ENCODE peak calls at places on chromosomes 4 and X, in four cellular contexts. One of them, this sample, is unnamed. For H3K4me1, the result is how much of the 10 kb centered on the place peaks cover.

GRCh38 chr4:56907489-56908205 is at the start of gene REST:
- DNase-seq in ovary: peak
- DNase-seq in IMR-90: peak
- DNase-seq in HCT116: no peak
- DNase-seq in this sample: peak

GRCh38 chr4:67204441-67204840 is 340.9 kb downstream of the CENPC start:
- DNase-seq in IMR-90: no peak
- DNase-seq in HCT116: no peak
- DNase-seq in ovary: no peak
- DNase-seq in this sample: no peak

GRCh38 chr4:74118600-74119351 is 19.8 kb upstream of the CXCL2 start:
- DNase-seq in IMR-90: no peak
- DNase-seq in ovary: no peak
- DNase-seq in HCT116: no peak
- DNase-seq in this sample: no peak

GRCh38 chrX:791479-792034 is 161.0 kb downstream of the SHOX start:
- DNase-seq in IMR-90: no peak
- DNase-seq in HCT116: no peak
- DNase-seq in ovary: no peak
- DNase-seq in this sample: no peak

GRCh38 chrX:29666361-29666760 is 549.0 kb upstream of the MAGEB2 start:
- DNase-seq in ovary: no peak
- DNase-seq in IMR-90: peak
- DNase-seq in HCT116: no peak
- DNase-seq in this sample: no peak

GRCh38 chr4:15711762-15712161 is 8.9 kb downstream of the BST1 start:
- DNase-seq in IMR-90: no peak
- DNase-seq in ovary: no peak
- DNase-seq in HCT116: no peak
- DNase-seq in this sample: no peak

GRCh38 chr4:52990706-52991105 is 128.6 kb downstream of the RASL11B start:
- DNase-seq in IMR-90: no peak
- DNase-seq in ovary: no peak
- DNase-seq in HCT116: no peak
- DNase-seq in this sample: no peak

GRCh38 chr4:85557016-85557901 is 82.3 kb downstream of the ARHGAP24 start:
- DNase-seq in ovary: no peak
- DNase-seq in HCT116: no peak
- DNase-seq in IMR-90: no peak
- DNase-seq in this sample: no peak

GRCh38 chr4:19130836-19131235 is 1109.3 kb upstream of the LCORL start:
- DNase-seq in HCT116: no peak
- DNase-seq in ovary: no peak
- DNase-seq in IMR-90: peak
- DNase-seq in this sample: no peak

GRCh38 chr4:4864940-4865704 is 5.7 kb downstream of the MSX1 start:
- DNase-seq in HCT116: no peak
- DNase-seq in IMR-90: no peak
- DNase-seq in ovary: no peak
- DNase-seq in this sample: no peak

GRCh38 chr4:152309418-152309817 is 226.5 kb downstream of the FBXW7 start:
- DNase-seq in ovary: no peak
- DNase-seq in HCT116: no peak
- DNase-seq in IMR-90: no peak
- DNase-seq in this sample: no peak

GRCh38 chr4:87949961-87950360 is 25.6 kb upstream of the SPP1 start:
- DNase-seq in ovary: no peak
- DNase-seq in HCT116: no peak
- DNase-seq in IMR-90: peak
- DNase-seq in this sample: no peak

GRCh38 chr4:15457401-15458201 is 12.1 kb upstream of the CC2D2A start:
- DNase-seq in HCT116: no peak
- DNase-seq in IMR-90: peak
- DNase-seq in ovary: no peak
- DNase-seq in this sample: no peak

GRCh38 chr4:6573986-6574746 is 823 bp upstream of the MAN2B2 start:
- DNase-seq in IMR-90: no peak
- DNase-seq in ovary: no peak
- DNase-seq in HCT116: no peak
- DNase-seq in this sample: no peak

GRCh38 chr4:6573551-6573950 is 1.4 kb upstream of the MAN2B2 start:
- DNase-seq in HCT116: no peak
- DNase-seq in IMR-90: no peak
- DNase-seq in ovary: no peak
- DNase-seq in this sample: no peak

GRCh38 chr4:6576512-6576911 is 1.5 kb downstream of the MAN2B2 start:
- DNase-seq in ovary: peak
- DNase-seq in IMR-90: no peak
- DNase-seq in HCT116: no peak
- DNase-seq in this sample: no peak

GRCh38 chr4:6575503-6576240 is 683 bp downstream of the MAN2B2 start:
- DNase-seq in IMR-90: no peak
- DNase-seq in HCT116: no peak
- DNase-seq in ovary: no peak
- DNase-seq in this sample: no peak

GRCh38 chr4:6574747-6575502 is at the start of gene MAN2B2:
- DNase-seq in ovary: peak
- DNase-seq in HCT116: peak
- DNase-seq in IMR-90: peak
- DNase-seq in this sample: peak
- TF ChIP-seq POLR2A in ovary: peak
- TF ChIP-seq POLR2A in HCT116: no peak
- TF ChIP-seq POLR2A in IMR-90: peak
- TF ChIP-seq POLR2A in this sample: peak

GRCh38 chrX:46573896-46574336 is 351 bp downstream of the CHST7 start:
- DNase-seq in ovary: peak
- DNase-seq in HCT116: no peak
- DNase-seq in IMR-90: peak
- DNase-seq in this sample: peak
- H3K4me3 ChIP-seq in ovary: peak
- H3K4me3 ChIP-seq in HCT116: peak
- H3K4me3 ChIP-seq in IMR-90: peak
- H3K4me3 ChIP-seq in this sample: peak

GRCh38 chrX:15786930-15787329 is 3.4 kb upstream of the ZRSR2 start:
- DNase-seq in IMR-90: no peak
- DNase-seq in ovary: no peak
- DNase-seq in HCT116: no peak
- DNase-seq in this sample: no peak
- H3K4me1 ChIP-seq in IMR-90: under half
- H3K4me1 ChIP-seq in ovary: under half
- H3K4me1 ChIP-seq in HCT116: under half
- H3K4me1 ChIP-seq in this sample: under half

DNA sequence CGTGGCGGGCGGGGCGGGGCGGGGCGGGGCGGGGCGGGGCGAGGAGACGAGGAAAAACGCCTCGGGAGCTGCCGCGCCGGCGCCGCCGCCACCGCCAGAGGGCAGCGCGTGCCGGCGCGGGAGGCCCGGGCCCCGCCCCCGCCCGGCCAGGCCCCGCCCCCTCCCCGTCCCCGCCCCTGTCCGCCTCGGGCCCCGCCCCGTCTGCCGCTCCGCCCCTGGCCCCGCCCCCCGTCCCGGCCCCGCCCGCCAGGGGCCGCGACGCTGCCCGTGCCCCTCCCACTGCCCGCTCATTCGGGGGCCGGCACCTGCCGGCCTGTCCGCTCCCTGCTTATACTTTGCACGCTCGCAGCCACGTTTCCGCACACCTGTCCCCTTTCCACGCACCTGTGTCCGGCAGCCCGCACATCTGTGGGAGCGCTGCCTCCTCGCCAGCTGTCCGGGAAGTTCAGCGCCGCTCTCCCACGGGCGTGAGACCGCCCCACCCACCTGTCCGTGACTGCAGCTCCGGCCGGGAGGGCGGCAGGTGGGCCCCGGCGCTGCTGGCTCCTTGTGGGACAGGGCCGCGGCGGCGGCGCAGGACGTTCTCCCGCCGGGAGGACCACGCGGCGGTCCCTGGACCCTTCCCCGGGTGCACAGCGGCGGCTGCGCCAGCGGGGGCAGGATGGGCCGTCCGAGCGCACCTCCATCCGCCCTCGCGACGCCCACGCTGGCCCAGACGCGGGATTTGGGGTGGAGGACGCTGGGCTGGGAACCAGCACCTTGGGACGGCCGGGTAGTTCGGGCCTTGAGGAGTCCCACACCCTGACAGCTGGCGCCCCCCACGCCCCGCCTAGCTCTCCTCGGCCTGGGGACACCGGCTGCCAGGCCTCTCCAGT is 1.5 kb upstream of the FGFRL1 start:
- DNase-seq in IMR-90: peak
- DNase-seq in ovary: peak
- DNase-seq in HCT116: no peak
- DNase-seq in this sample: peak
- TF ChIP-seq POLR2A in IMR-90: no peak
- TF ChIP-seq POLR2A in ovary: no peak
- TF ChIP-seq POLR2A in HCT116: no peak
- TF ChIP-seq POLR2A in this sample: peak

GRCh38 chrX:40146471-40147398 is 49.0 kb upstream of the BCOR start:
- DNase-seq in IMR-90: peak
- DNase-seq in ovary: peak
- DNase-seq in HCT116: no peak
- DNase-seq in this sample: no peak
- H3K4me3 ChIP-seq in IMR-90: peak
- H3K4me3 ChIP-seq in ovary: peak
- H3K4me3 ChIP-seq in HCT116: peak
- H3K4me3 ChIP-seq in this sample: peak

This sample was measured in Peyer's patch.